ENCODE peak calls at places on chromosomes 1 and 21, in nine cellular contexts. B is osteocyte, W is sigmoid colon, N is IMR-90, I is WTC11, Z is cardiac muscle cell, L is fibroblast of pulmonary artery, M is A549, Y is fibroblast of lung. R is an unnamed sample.

GRCh38 chr1:162055062-162055461 is 14.4 kb upstream of the NOS1AP start:
- DNase-seq in I (no peak), M (peak), W (no peak), B (no peak), Z (peak), N (peak), L (peak), Y (peak), R (no peak)

GRCh38 chr1:155176544-155177071 is 3.0 kb downstream of the TRIM46 start:
- DNase-seq in Z (peak), M (peak), L (peak), W (peak), B (peak), I (peak), Y (peak), N (peak), R (peak)

GRCh38 chr1:246836647-246837046 is 95.1 kb downstream of the AHCTF1 start:
- DNase-seq in Z (peak), I (no peak), L (peak), W (no peak), Y (no peak), M (no peak), B (no peak), N (no peak), R (no peak)

GRCh38 chr1:224113545-224113917 is 380 bp upstream of the FBXO28 start:
- DNase-seq in L (no peak), M (no peak), I (no peak), N (no peak), B (no peak), Y (no peak), W (no peak), Z (no peak), R (no peak)

GRCh38 chr1:59999006-59999405 is 72.4 kb upstream of the CYP2J2 start:
- DNase-seq in N (no peak), M (no peak), Y (peak), L (peak), I (no peak), Z (no peak), W (no peak), B (no peak), R (no peak)

GRCh38 chr1:202632241-202632640 is 78.0 kb downstream of the SYT2 start:
- DNase-seq in Z (no peak), Y (no peak), N (no peak), W (no peak), L (no peak), I (no peak), B (no peak), M (no peak), R (no peak)

GRCh38 chr1:168135982-168136708 is 585 bp downstream of the GPR161 start:
- DNase-seq in L (no peak), I (peak), M (no peak), N (peak), B (no peak), Y (peak), Z (peak), W (peak), R (no peak)

GRCh38 chr1:247054992-247055415 is 23.6 kb downstream of the ZNF670 start:
- DNase-seq in N (peak), B (no peak), Y (peak), L (peak), Z (peak), M (no peak), W (no peak), I (no peak), R (peak)

GRCh38 chr1:41500378-41500777 is 15.9 kb upstream of the EDN2 start:
- DNase-seq in Z (no peak), Y (peak), B (no peak), N (no peak), L (no peak), I (no peak), M (peak), W (peak), R (peak)

GRCh38 chr1:155136728-155137127 is 1.1 kb downstream of the SLC50A1 start:
- DNase-seq in M (no peak), B (no peak), I (no peak), Z (no peak), L (no peak), N (no peak), W (no peak), Y (no peak), R (no peak)

GRCh38 chr1:237227507-237227906 is 185.5 kb downstream of the RYR2 start:
- DNase-seq in B (no peak), N (no peak), Z (no peak), W (no peak), L (no peak), M (no peak), Y (no peak), I (no peak), R (no peak)

GRCh38 chr21:44656868-44657267 is 864 bp upstream of the KRTAP12-3 start:
- DNase-seq in M (no peak), L (no peak), Y (no peak), I (no peak), Z (no peak), B (no peak), W (no peak), N (no peak), R (no peak)

GRCh38 chr21:38712076-38712475 is 93.7 kb upstream of the ETS2 start:
- DNase-seq in M (peak), I (peak), Y (peak), W (no peak), B (no peak), L (peak), Z (peak), N (peak), R (no peak)

GRCh38 chr1:76074321-76075187 is at the start of gene ST6GALNAC3:
- DNase-seq in M (peak), I (peak), Y (peak), N (peak), L (peak), W (peak), B (peak), Z (peak), R (peak)

GRCh38 chr1:213564215-213564659 is 423.5 kb upstream of the PROX1 start:
- DNase-seq in L (no peak), B (no peak), M (no peak), I (no peak), Z (no peak), N (no peak), W (no peak), Y (no peak), R (no peak)

GRCh38 chr21:45269861-45270260 is 17.8 kb downstream of the POFUT2 start:
- DNase-seq in Z (no peak), N (no peak), B (no peak), M (no peak), Y (no peak), W (peak), L (no peak), I (no peak), R (peak)

GRCh38 chr21:46431448-46431847 is 27.2 kb upstream of the DIP2A start:
- DNase-seq in Z (no peak), N (no peak), I (no peak), Y (no peak), M (no peak), B (no peak), L (no peak), W (no peak), R (no peak)

GRCh38 chr1:248906741-248907661 is 966 bp downstream of the PGBD2 start:
- DNase-seq in Z (peak), I (no peak), L (peak), M (no peak), B (no peak), N (peak), W (no peak), Y (peak), R (no peak)

GRCh38 chr1:209106237-209106741 is 477.2 kb upstream of the CAMK1G start:
- DNase-seq in Y (peak), M (no peak), W (no peak), Z (peak), N (peak), B (no peak), I (peak), L (no peak), R (no peak)

GRCh38 chr1:40668769-40669525 is 3.5 kb upstream of the RIMS3 start:
- DNase-seq in N (peak), M (peak), I (peak), Y (peak), B (peak), L (peak), W (peak), Z (peak), R (peak)

GRCh38 chr1:33018112-33018511 is 18.6 kb downstream of the AK2 start:
- DNase-seq in M (no peak), N (no peak), I (no peak), L (no peak), Z (no peak), Y (no peak), B (no peak), W (peak), R (no peak)

GRCh38 chr21:39430954-39431353 is 14.6 kb downstream of the LCA5L start:
- DNase-seq in N (no peak), L (no peak), Z (no peak), B (no peak), I (no peak), Y (no peak), W (no peak), M (no peak), R (no peak)

GRCh38 chr1:209648366-209648765 is 3.9 kb downstream of the LAMB3 start:
- DNase-seq in Z (no peak), M (no peak), B (no peak), N (no peak), L (no peak), Y (no peak), I (no peak), W (no peak), R (no peak)

GRCh38 chr1:175129997-175130648 is 62.5 kb downstream of the KIAA0040 start:
- DNase-seq in M (no peak), L (peak), I (peak), N (no peak), W (no peak), Z (peak), Y (peak), B (no peak), R (no peak)

GRCh38 chr21:35275776-35276175 is 226.7 kb upstream of the RUNX1 start:
- DNase-seq in Z (peak), I (no peak), L (no peak), B (no peak), N (peak), W (no peak), M (no peak), Y (peak), R (no peak)

GRCh38 chr1:193342811-193343210 is 156.4 kb upstream of the B3GALT2 start:
- DNase-seq in I (no peak), M (no peak), N (no peak), B (no peak), W (no peak), L (no peak), Z (no peak), Y (no peak), R (no peak)

GRCh38 chr1:173603056-173603591 is at the start of gene SLC9C2:
- DNase-seq in I (no peak), N (peak), L (peak), W (no peak), B (no peak), M (no peak), Y (peak), Z (peak), R (peak)

GRCh38 chr1:71101839-71102376 is 21.1 kb upstream of the ZRANB2 start:
- DNase-seq in Z (no peak), W (no peak), M (no peak), N (no peak), L (no peak), I (no peak), Y (no peak), B (no peak), R (no peak)

GRCh38 chr1:44890007-44890406 is 47.0 kb upstream of the PTCH2 start:
- DNase-seq in M (no peak), I (no peak), Z (peak), L (no peak), N (no peak), W (no peak), Y (no peak), B (no peak), R (no peak)

GRCh38 chr1:56573311-56573710 is 6.1 kb downstream of the PLPP3 start:
- DNase-seq in Z (no peak), B (no peak), I (no peak), N (no peak), M (no peak), W (no peak), L (no peak), Y (no peak), R (no peak)

GRCh38 chr1:244022859-244023258 is 28.2 kb upstream of the ZBTB18 start:
- DNase-seq in B (no peak), L (no peak), Y (no peak), N (no peak), M (no peak), W (no peak), Z (no peak), I (no peak), R (no peak)

GRCh38 chr21:45011911-45012660 is 62.3 kb upstream of the ADARB1 start:
- DNase-seq in L (peak), W (peak), Z (peak), N (peak), I (peak), Y (peak), B (no peak), M (peak), R (no peak)

GRCh38 chr1:9406111-9406510 is 113.4 kb downstream of the SPSB1 start:
- DNase-seq in Z (no peak), I (no peak), Y (no peak), M (no peak), W (no peak), L (no peak), N (no peak), B (no peak), R (no peak)

GRCh38 chr1:117860906-117861610 is 68.4 kb downstream of the GDAP2 start:
- DNase-seq in M (no peak), I (no peak), L (no peak), N (peak), Y (peak), Z (peak), B (no peak), W (no peak), R (no peak)

GRCh38 chr1:243255791-243256512 is at the start of gene SDCCAG8:
- DNase-seq in Z (peak), B (peak), W (peak), L (peak), Y (peak), I (peak), M (peak), N (peak), R (peak)

GRCh38 chr21:33674226-33674625 is 31.9 kb downstream of the ITSN1 start:
- DNase-seq in L (no peak), W (no peak), M (no peak), Z (no peak), I (no peak), N (no peak), B (no peak), Y (no peak), R (no peak)

GRCh38 chr1:15405106-15405850 is 4.4 kb upstream of the EFHD2 start:
- DNase-seq in L (no peak), Y (no peak), Z (no peak), M (no peak), B (no peak), N (no peak), W (no peak), I (no peak), R (no peak)

GRCh38 chr1:96329121-96329520 is 392.5 kb upstream of the PTBP2 start:
- DNase-seq in N (peak), Y (peak), L (peak), I (no peak), B (no peak), M (no peak), Z (peak), W (no peak), R (no peak)

GRCh38 chr1:83838573-83838972 is 160.4 kb downstream of the TTLL7 start:
- DNase-seq in Y (no peak), M (no peak), B (no peak), N (no peak), W (no peak), I (no peak), L (no peak), Z (no peak), R (no peak)

GRCh38 chr1:83836543-83836942 is 162.4 kb downstream of the TTLL7 start:
- DNase-seq in N (no peak), Y (no peak), Z (no peak), W (no peak), B (no peak), L (no peak), M (no peak), I (no peak), R (no peak)

GRCh38 chr1:83832194-83832593 is 166.7 kb downstream of the TTLL7 start:
- DNase-seq in W (no peak), Y (no peak), N (no peak), M (no peak), I (no peak), L (no peak), B (no peak), Z (no peak), R (no peak)

GRCh38 chr1:83839566-83840173 is 159.3 kb downstream of the TTLL7 start:
- DNase-seq in N (peak), Z (peak), M (no peak), I (no peak), B (no peak), W (no peak), L (peak), Y (no peak), R (no peak)

GRCh38 chr1:83834621-83835264 is 164.2 kb downstream of the TTLL7 start:
- DNase-seq in L (no peak), M (no peak), B (no peak), I (no peak), Z (no peak), Y (no peak), W (no peak), N (no peak), R (no peak)
- TF ChIP-seq CTCF in L (no peak), M (no peak), B (no peak), I (no peak), Z (peak), Y (no peak), W (no peak), N (no peak), R (no peak)

GRCh38 chr1:28792644-28793121 is 19.3 kb upstream of the OPRD1 start:
- DNase-seq in N (no peak), W (no peak), M (no peak), Y (no peak), I (no peak), L (no peak), B (no peak), Z (no peak), R (no peak)

GRCh38 chr1:28800324-28800723 is 11.6 kb upstream of the OPRD1 start:
- DNase-seq in N (no peak), Y (no peak), L (no peak), W (no peak), B (no peak), I (no peak), M (no peak), Z (no peak), R (no peak)

GRCh38 chr1:28801461-28801860 is 10.5 kb upstream of the OPRD1 start:
- DNase-seq in W (no peak), Z (no peak), I (no peak), B (no peak), L (no peak), M (no peak), N (no peak), Y (no peak), R (no peak)

DNA sequence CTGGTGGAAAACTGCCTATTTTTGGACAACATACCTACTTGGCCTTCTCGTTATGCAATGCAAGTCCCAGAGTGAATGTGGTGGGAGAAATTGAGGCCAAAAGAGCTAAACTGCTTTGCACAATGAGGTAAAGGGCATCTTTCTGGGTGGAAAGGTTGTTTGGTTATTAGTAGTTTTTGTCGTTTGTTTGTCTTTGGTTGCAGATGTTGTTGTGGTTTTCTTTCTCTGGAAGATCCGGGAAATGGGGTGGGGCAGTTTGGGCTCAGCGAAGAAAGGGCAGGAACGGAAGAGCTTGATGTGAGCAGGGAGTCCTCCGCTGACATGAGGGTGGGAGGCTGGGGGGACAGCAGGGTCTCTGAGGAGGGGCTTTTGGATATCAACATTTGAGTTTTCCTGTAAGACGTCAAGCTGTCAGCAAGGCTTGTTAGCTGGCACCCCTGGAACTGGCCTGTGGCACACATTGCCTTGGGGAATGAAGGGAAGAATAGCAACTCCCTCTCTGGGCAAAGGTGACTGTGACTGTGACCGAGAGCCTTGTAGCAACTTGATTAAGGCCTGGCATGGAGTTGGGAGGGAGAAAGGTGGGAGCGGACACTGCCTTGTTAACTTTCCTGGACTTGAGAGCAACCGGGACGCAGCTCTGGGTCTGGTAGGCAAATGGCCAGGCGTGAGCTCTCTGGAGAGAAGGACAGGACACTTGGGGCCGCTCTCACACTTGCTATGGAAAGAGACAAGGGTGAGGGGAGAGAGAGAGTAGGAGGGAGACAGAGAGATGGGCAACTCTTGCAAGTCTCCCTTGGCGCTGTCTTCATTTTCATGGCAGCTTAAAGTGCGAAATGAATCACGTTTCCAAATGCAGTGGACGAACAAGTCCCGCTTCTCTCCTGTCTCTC is 15.4 kb upstream of the OPRD1 start:
- DNase-seq in N (no peak), M (no peak), Y (no peak), Z (peak), W (no peak), I (peak), B (no peak), L (no peak), R (no peak)
- TF ChIP-seq CTCF in N (no peak), M (no peak), Y (no peak), Z (no peak), W (no peak), I (no peak), B (no peak), L (no peak), R (no peak)

GRCh38 chr1:171803056-171803455 is 21.6 kb downstream of the METTL13 start:
- DNase-seq in Y (no peak), N (peak), W (no peak), B (no peak), M (no peak), Z (peak), I (no peak), L (peak), R (no peak)

GRCh38 chr1:171800850-171801249 is 19.4 kb downstream of the METTL13 start:
- DNase-seq in Z (no peak), B (no peak), W (no peak), I (no peak), L (no peak), Y (no peak), M (no peak), N (no peak), R (no peak)

GRCh38 chr1:171802207-171802606 is 20.7 kb downstream of the METTL13 start:
- DNase-seq in M (no peak), N (no peak), L (no peak), Z (no peak), I (no peak), B (no peak), W (no peak), Y (no peak), R (no peak)

GRCh38 chr1:171800342-171800741 is 18.9 kb downstream of the METTL13 start:
- DNase-seq in B (no peak), L (no peak), W (no peak), Y (no peak), M (no peak), I (no peak), N (no peak), Z (no peak), R (no peak)

DNA sequence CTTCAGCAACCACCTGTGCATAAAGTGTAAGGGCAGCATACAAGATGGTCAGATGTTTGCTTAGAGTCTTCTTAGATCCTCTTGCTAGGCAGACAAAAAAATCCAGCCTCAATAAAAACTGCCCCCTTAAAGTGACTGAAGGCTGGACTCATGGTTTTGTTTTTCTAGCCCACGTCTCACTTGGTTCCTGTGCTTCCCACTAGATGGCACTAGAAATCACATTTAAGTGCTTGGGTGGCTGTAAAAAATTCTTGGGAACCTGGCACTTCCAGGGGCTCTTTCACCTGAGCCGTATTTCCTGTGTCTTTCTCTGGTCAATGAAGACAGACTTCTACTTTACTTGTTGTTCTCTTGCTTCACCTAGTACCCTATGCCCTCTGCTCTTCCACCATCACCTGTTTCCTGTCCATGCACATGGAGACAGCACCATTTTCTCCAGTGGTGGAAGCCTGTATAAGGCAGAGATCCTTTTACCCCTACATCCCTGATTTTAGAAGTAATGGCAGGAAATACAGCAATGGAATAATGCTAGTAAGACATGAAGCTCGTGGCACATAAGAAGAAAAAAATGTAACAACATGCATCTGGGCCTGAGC is 20.0 kb downstream of the METTL13 start:
- DNase-seq in Z (peak), I (peak), B (no peak), Y (peak), M (peak), N (peak), L (peak), W (no peak), R (no peak)
- TF ChIP-seq CTCF in Z (peak), I (peak), B (peak), Y (peak), M (peak), N (peak), L (peak), W (peak), R (peak)

GRCh38 chr1:27760411-27760810 is 12.6 kb upstream of the STX12 start:
- DNase-seq in L (peak), M (no peak), N (no peak), I (no peak), W (no peak), Y (no peak), Z (peak), B (no peak), R (no peak)
- TF ChIP-seq CTCF in L (no peak), M (no peak), N (no peak), I (no peak), W (no peak), Y (no peak), Z (no peak), B (no peak), R (no peak)

R was measured in stomach.